ENCODE peak calls at places on chromosomes 6 and 20, in nine cellular contexts. One of them, this sample, is unnamed.

GRCh38 chr6:13390658-13391057 is 62.3 kb upstream of the TBC1D7 start:
- DNase-seq in heart left ventricle: no peak
- DNase-seq in foreskin keratinocyte: no peak
- DNase-seq in heart right ventricle: no peak
- DNase-seq in effector memory CD4-positive, alpha-beta T cell: no peak
- DNase-seq in mucosa of gallbladder: no peak
- DNase-seq in EL: no peak
- DNase-seq in naive B cell: no peak
- DNase-seq in anterior cingulate cortex: no peak
- DNase-seq in this sample: no peak

GRCh38 chr6:144248470-144249301 is 36.4 kb upstream of the UTRN start:
- DNase-seq in heart left ventricle: no peak
- DNase-seq in foreskin keratinocyte: peak
- DNase-seq in heart right ventricle: no peak
- DNase-seq in effector memory CD4-positive, alpha-beta T cell: no peak
- DNase-seq in mucosa of gallbladder: no peak
- DNase-seq in EL: peak
- DNase-seq in naive B cell: no peak
- DNase-seq in anterior cingulate cortex: no peak
- DNase-seq in this sample: no peak

GRCh38 chr20:21173496-21174025 is 47.7 kb downstream of the KIZ start:
- DNase-seq in heart left ventricle: no peak
- DNase-seq in foreskin keratinocyte: no peak
- DNase-seq in heart right ventricle: no peak
- DNase-seq in effector memory CD4-positive, alpha-beta T cell: no peak
- DNase-seq in mucosa of gallbladder: no peak
- DNase-seq in EL: peak
- DNase-seq in naive B cell: no peak
- DNase-seq in anterior cingulate cortex: no peak
- DNase-seq in this sample: no peak

GRCh38 chr6:2764610-2765165 is 505 bp upstream of the WRNIP1 start:
- DNase-seq in heart left ventricle: peak
- DNase-seq in foreskin keratinocyte: peak
- DNase-seq in heart right ventricle: peak
- DNase-seq in effector memory CD4-positive, alpha-beta T cell: peak
- DNase-seq in mucosa of gallbladder: peak
- DNase-seq in EL: peak
- DNase-seq in naive B cell: peak
- DNase-seq in anterior cingulate cortex: peak
- DNase-seq in this sample: peak

GRCh38 chr6:3893487-3893886 is 44.3 kb downstream of the FAM50B start:
- DNase-seq in heart left ventricle: no peak
- DNase-seq in foreskin keratinocyte: no peak
- DNase-seq in heart right ventricle: no peak
- DNase-seq in effector memory CD4-positive, alpha-beta T cell: no peak
- DNase-seq in mucosa of gallbladder: no peak
- DNase-seq in EL: no peak
- DNase-seq in naive B cell: no peak
- DNase-seq in anterior cingulate cortex: no peak
- DNase-seq in this sample: no peak

GRCh38 chr6:99416892-99417767 is 8.0 kb downstream of the PNISR start:
- DNase-seq in heart left ventricle: no peak
- DNase-seq in foreskin keratinocyte: no peak
- DNase-seq in heart right ventricle: no peak
- DNase-seq in effector memory CD4-positive, alpha-beta T cell: no peak
- DNase-seq in mucosa of gallbladder: no peak
- DNase-seq in EL: no peak
- DNase-seq in naive B cell: no peak
- DNase-seq in anterior cingulate cortex: no peak
- DNase-seq in this sample: no peak

GRCh38 chr6:121354764-121355163 is 20.5 kb upstream of the TBC1D32 start:
- DNase-seq in heart left ventricle: no peak
- DNase-seq in foreskin keratinocyte: no peak
- DNase-seq in heart right ventricle: no peak
- DNase-seq in effector memory CD4-positive, alpha-beta T cell: no peak
- DNase-seq in mucosa of gallbladder: no peak
- DNase-seq in EL: no peak
- DNase-seq in naive B cell: no peak
- DNase-seq in anterior cingulate cortex: no peak
- DNase-seq in this sample: no peak

GRCh38 chr6:1609662-1610496 is at the start of gene FOXC1:
- DNase-seq in heart left ventricle: peak
- DNase-seq in foreskin keratinocyte: peak
- DNase-seq in heart right ventricle: peak
- DNase-seq in effector memory CD4-positive, alpha-beta T cell: no peak
- DNase-seq in mucosa of gallbladder: peak
- DNase-seq in EL: peak
- DNase-seq in naive B cell: no peak
- DNase-seq in anterior cingulate cortex: peak
- DNase-seq in this sample: peak

GRCh38 chr6:156559151-156559690 is 218.0 kb upstream of the ARID1B start:
- DNase-seq in heart left ventricle: no peak
- DNase-seq in foreskin keratinocyte: no peak
- DNase-seq in heart right ventricle: no peak
- DNase-seq in effector memory CD4-positive, alpha-beta T cell: no peak
- DNase-seq in mucosa of gallbladder: no peak
- DNase-seq in EL: no peak
- DNase-seq in naive B cell: no peak
- DNase-seq in anterior cingulate cortex: no peak
- DNase-seq in this sample: no peak

GRCh38 chr6:1933292-1933691 is 312.1 kb downstream of the GMDS start:
- DNase-seq in heart left ventricle: no peak
- DNase-seq in foreskin keratinocyte: no peak
- DNase-seq in heart right ventricle: no peak
- DNase-seq in effector memory CD4-positive, alpha-beta T cell: no peak
- DNase-seq in mucosa of gallbladder: no peak
- DNase-seq in EL: no peak
- DNase-seq in naive B cell: no peak
- DNase-seq in anterior cingulate cortex: no peak
- DNase-seq in this sample: peak

GRCh38 chr20:38630727-38631126 is 29.1 kb downstream of the ARHGAP40 start:
- DNase-seq in heart left ventricle: no peak
- DNase-seq in foreskin keratinocyte: no peak
- DNase-seq in heart right ventricle: no peak
- DNase-seq in effector memory CD4-positive, alpha-beta T cell: no peak
- DNase-seq in mucosa of gallbladder: no peak
- DNase-seq in EL: no peak
- DNase-seq in naive B cell: no peak
- DNase-seq in anterior cingulate cortex: no peak
- DNase-seq in this sample: no peak

GRCh38 chr6:14258695-14259655 is 141.4 kb downstream of the CD83 start:
- DNase-seq in heart left ventricle: no peak
- DNase-seq in foreskin keratinocyte: no peak
- DNase-seq in heart right ventricle: no peak
- DNase-seq in effector memory CD4-positive, alpha-beta T cell: no peak
- DNase-seq in mucosa of gallbladder: no peak
- DNase-seq in EL: no peak
- DNase-seq in naive B cell: no peak
- DNase-seq in anterior cingulate cortex: no peak
- DNase-seq in this sample: no peak

GRCh38 chr6:36659271-36659670 is 19.2 kb upstream of the CDKN1A start:
- DNase-seq in heart left ventricle: no peak
- DNase-seq in foreskin keratinocyte: peak
- DNase-seq in heart right ventricle: no peak
- DNase-seq in effector memory CD4-positive, alpha-beta T cell: no peak
- DNase-seq in mucosa of gallbladder: no peak
- DNase-seq in EL: peak
- DNase-seq in naive B cell: no peak
- DNase-seq in anterior cingulate cortex: no peak
- DNase-seq in this sample: no peak

GRCh38 chr6:4460595-4461475 is 315.4 kb upstream of the CDYL start:
- DNase-seq in heart left ventricle: peak
- DNase-seq in foreskin keratinocyte: peak
- DNase-seq in heart right ventricle: peak
- DNase-seq in effector memory CD4-positive, alpha-beta T cell: no peak
- DNase-seq in mucosa of gallbladder: peak
- DNase-seq in EL: peak
- DNase-seq in naive B cell: no peak
- DNase-seq in anterior cingulate cortex: peak
- DNase-seq in this sample: no peak

GRCh38 chr20:15854871-15855270 is 718.4 kb downstream of the KIF16B start:
- DNase-seq in heart left ventricle: no peak
- DNase-seq in foreskin keratinocyte: no peak
- DNase-seq in heart right ventricle: no peak
- DNase-seq in effector memory CD4-positive, alpha-beta T cell: no peak
- DNase-seq in mucosa of gallbladder: no peak
- DNase-seq in EL: no peak
- DNase-seq in naive B cell: no peak
- DNase-seq in anterior cingulate cortex: no peak
- DNase-seq in this sample: no peak

GRCh38 chr6:43089874-43090556 is 13.9 kb downstream of the PTK7 start:
- DNase-seq in heart left ventricle: no peak
- DNase-seq in foreskin keratinocyte: no peak
- DNase-seq in heart right ventricle: no peak
- DNase-seq in effector memory CD4-positive, alpha-beta T cell: no peak
- DNase-seq in mucosa of gallbladder: no peak
- DNase-seq in EL: no peak
- DNase-seq in naive B cell: no peak
- DNase-seq in anterior cingulate cortex: no peak
- DNase-seq in this sample: no peak

GRCh38 chr20:24955045-24955444 is 6.0 kb downstream of the CST7 start:
- DNase-seq in heart left ventricle: no peak
- DNase-seq in foreskin keratinocyte: no peak
- DNase-seq in heart right ventricle: no peak
- DNase-seq in effector memory CD4-positive, alpha-beta T cell: peak
- DNase-seq in mucosa of gallbladder: peak
- DNase-seq in EL: no peak
- DNase-seq in naive B cell: peak
- DNase-seq in anterior cingulate cortex: no peak
- DNase-seq in this sample: no peak

GRCh38 chr20:11978496-11978895 is 60.8 kb downstream of the BTBD3 start:
- DNase-seq in heart left ventricle: no peak
- DNase-seq in foreskin keratinocyte: no peak
- DNase-seq in heart right ventricle: no peak
- DNase-seq in effector memory CD4-positive, alpha-beta T cell: no peak
- DNase-seq in mucosa of gallbladder: no peak
- DNase-seq in EL: no peak
- DNase-seq in naive B cell: no peak
- DNase-seq in anterior cingulate cortex: no peak
- DNase-seq in this sample: no peak

GRCh38 chr6:31971279-31971992 is 502 bp downstream of the DXO start:
- DNase-seq in heart left ventricle: no peak
- DNase-seq in foreskin keratinocyte: no peak
- DNase-seq in heart right ventricle: no peak
- DNase-seq in effector memory CD4-positive, alpha-beta T cell: no peak
- DNase-seq in mucosa of gallbladder: no peak
- DNase-seq in EL: no peak
- DNase-seq in naive B cell: no peak
- DNase-seq in anterior cingulate cortex: no peak
- DNase-seq in this sample: no peak

GRCh38 chr6:50270427-50270826 is 220.7 kb upstream of the DEFB112 start:
- DNase-seq in heart left ventricle: no peak
- DNase-seq in foreskin keratinocyte: peak
- DNase-seq in heart right ventricle: no peak
- DNase-seq in effector memory CD4-positive, alpha-beta T cell: no peak
- DNase-seq in mucosa of gallbladder: no peak
- DNase-seq in EL: no peak
- DNase-seq in naive B cell: no peak
- DNase-seq in anterior cingulate cortex: no peak
- DNase-seq in this sample: no peak

GRCh38 chr6:20400476-20401402 is 940 bp upstream of the E2F3 start:
- DNase-seq in heart left ventricle: peak
- DNase-seq in foreskin keratinocyte: peak
- DNase-seq in heart right ventricle: peak
- DNase-seq in effector memory CD4-positive, alpha-beta T cell: peak
- DNase-seq in mucosa of gallbladder: peak
- DNase-seq in EL: peak
- DNase-seq in naive B cell: peak
- DNase-seq in anterior cingulate cortex: no peak
- DNase-seq in this sample: no peak

This sample was measured in trophoblast cell.